ENCODE peak calls at places on chromosome 21, in six cellular contexts. R, N, W, I, T and L are unnamed samples.

GRCh38 chr21:25466470-25466869 is 140.8 kb downstream of the MRPL39 start:
- DNase-seq in R (no peak), N (no peak), W (no peak), I (no peak), T (no peak), L (no peak)

GRCh38 chr21:34034369-34035014 is 38.9 kb upstream of the MRPS6 start:
- DNase-seq in R (peak; percentile 43), N (no peak), W (no peak), I (no peak), T (no peak), L (no peak)

GRCh38 chr21:29248124-29248523 is 50.6 kb upstream of the BACH1 start:
- DNase-seq in R (no peak), N (no peak), W (no peak), I (no peak), T (no peak), L (no peak)

GRCh38 chr21:38256599-38257302 is at the start of gene KCNJ15:
- DNase-seq in R (no peak), N (no peak), W (no peak), I (no peak), T (no peak), L (no peak)

GRCh38 chr21:34846601-34847112 is 177.9 kb downstream of the CLIC6 start:
- DNase-seq in R (no peak), N (no peak), W (no peak), I (no peak), T (peak; percentile 61), L (no peak)

GRCh38 chr21:15441060-15441493 is 288.7 kb upstream of the USP25 start:
- DNase-seq in R (peak; percentile 99), N (no peak), W (no peak), I (no peak), T (no peak), L (no peak)

GRCh38 chr21:41361053-41361785 is 608 bp upstream of the MX2 start:
- DNase-seq in R (peak; percentile 62), N (no peak), W (no peak), I (no peak), T (no peak), L (no peak)

GRCh38 chr21:25717491-25718139 is 17.1 kb downstream of the ATP5PF start:
- DNase-seq in R (no peak), N (no peak), W (no peak), I (no peak), T (no peak), L (peak; percentile 77)

GRCh38 chr21:41141031-41141457 is 26.9 kb upstream of the BACE2 start:
- DNase-seq in R (no peak), N (no peak), W (no peak), I (no peak), T (no peak), L (no peak)

GRCh38 chr21:40769231-40769630 is 77.7 kb downstream of the DSCAM start:
- DNase-seq in R (no peak), N (no peak), W (no peak), I (no peak), T (no peak), L (no peak)

GRCh38 chr21:34908424-34909055 is 140.6 kb downstream of the RUNX1 start:
- DNase-seq in R (peak; percentile 90), N (no peak), W (no peak), I (no peak), T (no peak), L (peak; percentile 92)

GRCh38 chr21:29914326-29914725 is 25.5 kb downstream of the GRIK1 start:
- DNase-seq in R (no peak), N (no peak), W (no peak), I (no peak), T (no peak), L (no peak)

GRCh38 chr21:39938086-39938611 is 70.9 kb downstream of the PCP4 start:
- DNase-seq in R (no peak), N (no peak), W (no peak), I (no peak), T (no peak), L (no peak)

GRCh38 chr21:35190201-35190701 is 141.1 kb upstream of the RUNX1 start:
- DNase-seq in R (no peak), N (no peak), W (no peak), I (no peak), T (peak; percentile 58), L (no peak)

GRCh38 chr21:38853421-38853919 is 47.7 kb downstream of the ETS2 start:
- DNase-seq in R (peak; percentile 30), N (no peak), W (no peak), I (peak; percentile 37), T (peak; percentile 64), L (no peak)

GRCh38 chr21:20649231-20649630 is 349.0 kb upstream of the NCAM2 start:
- DNase-seq in R (no peak), N (no peak), W (no peak), I (no peak), T (no peak), L (no peak)

GRCh38 chr21:41766051-41766882 is 585 bp downstream of the RIPK4 start:
- DNase-seq in R (no peak), N (no peak), W (no peak), I (peak; percentile 75), T (no peak), L (no peak)

GRCh38 chr21:32605469-32605868 is 6.7 kb downstream of the CFAP298 start:
- DNase-seq in R (no peak), N (no peak), W (no peak), I (no peak), T (no peak), L (no peak)

GRCh38 chr21:42474043-42474831 is 21.8 kb downstream of the RSPH1 start:
- DNase-seq in R (peak; percentile 41), N (no peak), W (peak; percentile 27), I (no peak), T (peak; percentile 65), L (no peak)

GRCh38 chr21:21624674-21625073 is 626.5 kb downstream of the NCAM2 start:
- DNase-seq in R (no peak), N (no peak), W (no peak), I (no peak), T (no peak), L (no peak)

GRCh38 chr21:26448751-26449150 is 124.3 kb downstream of the CYYR1 start:
- DNase-seq in R (no peak), N (no peak), W (no peak), I (no peak), T (no peak), L (no peak)

GRCh38 chr21:41441546-41441945 is 15.5 kb downstream of the MX1 start:
- DNase-seq in R (no peak), N (no peak), W (no peak), I (no peak), T (no peak), L (no peak)

GRCh38 chr21:45856940-45857339 is 124.6 kb upstream of the COL6A1 start:
- DNase-seq in R (no peak), N (no peak), W (no peak), I (no peak), T (no peak), L (no peak)
- TF ChIP-seq ATF3 in R (no peak), N (no peak), W (no peak), I (no peak), T (no peak), L (no peak)

DNA sequence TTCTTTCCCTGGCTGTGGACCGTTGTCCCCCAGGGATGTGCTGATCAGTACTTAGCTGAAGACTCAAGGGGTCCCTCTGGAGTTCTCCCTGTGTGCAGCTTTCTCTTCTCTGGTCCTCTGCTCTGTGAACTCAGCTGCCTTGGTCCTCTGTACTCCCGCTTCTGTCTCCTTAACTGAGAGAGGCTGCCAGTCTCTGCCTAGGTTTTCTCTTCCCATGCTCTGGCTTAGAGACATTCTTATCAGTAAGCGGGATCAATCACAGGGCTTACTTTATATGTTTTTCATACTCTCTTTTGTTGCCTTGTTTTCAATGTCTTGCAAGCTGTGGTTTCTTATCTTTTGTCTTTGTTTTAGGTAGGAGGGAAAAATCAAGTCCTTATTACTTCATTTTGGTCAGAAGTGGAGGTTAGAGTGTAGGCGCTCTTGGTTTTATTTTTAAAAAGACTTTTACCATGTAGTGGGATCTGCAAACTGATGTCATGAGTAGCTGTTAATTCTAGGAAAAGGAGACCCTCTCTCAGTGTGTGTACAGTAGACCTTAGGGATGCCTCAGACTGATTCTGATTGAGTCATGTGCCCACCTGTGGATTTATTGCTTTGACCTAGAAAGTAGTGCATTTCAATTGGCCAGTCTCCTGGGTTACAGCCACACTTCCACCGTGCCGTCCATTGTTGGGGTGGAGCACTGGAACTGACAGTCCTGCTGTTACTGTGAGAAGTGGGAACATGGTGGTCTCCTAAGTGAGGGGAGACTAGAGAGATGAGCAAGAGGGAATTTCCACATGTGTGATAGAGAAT is 46.6 kb downstream of the TTC3 start:
- DNase-seq in R (peak; percentile 12), N (no peak), W (peak; percentile 37), I (no peak), T (no peak), L (peak; percentile 8)
- TF ChIP-seq ATF3 in R (no peak), N (no peak), W (no peak), I (no peak), T (no peak), L (no peak)

DNA sequence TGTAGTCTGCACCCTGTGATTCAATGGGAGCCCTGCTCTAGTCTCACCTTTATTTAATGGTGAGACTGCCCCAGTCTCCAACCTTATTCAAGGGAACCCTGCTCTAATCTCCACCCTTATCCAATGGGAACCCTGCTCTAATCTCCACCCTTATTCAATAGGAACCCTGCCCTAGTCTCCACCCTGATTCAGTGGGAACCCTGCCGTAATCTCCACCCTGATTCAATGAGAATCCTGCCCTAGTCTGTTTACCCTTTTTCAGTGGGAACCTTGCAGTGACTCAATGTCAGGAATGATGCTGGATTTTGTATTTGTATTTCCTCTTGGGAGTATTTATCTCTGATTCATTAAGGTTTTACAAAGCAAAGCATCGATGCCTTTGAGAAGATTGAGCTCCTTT is 39.5 kb downstream of the TRPM2 start:
- DNase-seq in R (no peak), N (no peak), W (no peak), I (no peak), T (no peak), L (no peak)
- TF ChIP-seq ATF3 in R (no peak), N (no peak), W (no peak), I (no peak), T (no peak), L (no peak)

GRCh38 chr21:46503922-46504539 is 45.3 kb downstream of the DIP2A start:
- DNase-seq in R (no peak), N (no peak), W (no peak), I (no peak), T (no peak), L (no peak)

GRCh38 chr21:46504681-46505080 is 46.0 kb downstream of the DIP2A start:
- DNase-seq in R (no peak), N (no peak), W (no peak), I (no peak), T (no peak), L (no peak)

GRCh38 chr21:46498335-46499050 is 39.8 kb downstream of the DIP2A start:
- DNase-seq in R (no peak), N (no peak), W (no peak), I (no peak), T (peak; percentile 29), L (no peak)

DNA sequence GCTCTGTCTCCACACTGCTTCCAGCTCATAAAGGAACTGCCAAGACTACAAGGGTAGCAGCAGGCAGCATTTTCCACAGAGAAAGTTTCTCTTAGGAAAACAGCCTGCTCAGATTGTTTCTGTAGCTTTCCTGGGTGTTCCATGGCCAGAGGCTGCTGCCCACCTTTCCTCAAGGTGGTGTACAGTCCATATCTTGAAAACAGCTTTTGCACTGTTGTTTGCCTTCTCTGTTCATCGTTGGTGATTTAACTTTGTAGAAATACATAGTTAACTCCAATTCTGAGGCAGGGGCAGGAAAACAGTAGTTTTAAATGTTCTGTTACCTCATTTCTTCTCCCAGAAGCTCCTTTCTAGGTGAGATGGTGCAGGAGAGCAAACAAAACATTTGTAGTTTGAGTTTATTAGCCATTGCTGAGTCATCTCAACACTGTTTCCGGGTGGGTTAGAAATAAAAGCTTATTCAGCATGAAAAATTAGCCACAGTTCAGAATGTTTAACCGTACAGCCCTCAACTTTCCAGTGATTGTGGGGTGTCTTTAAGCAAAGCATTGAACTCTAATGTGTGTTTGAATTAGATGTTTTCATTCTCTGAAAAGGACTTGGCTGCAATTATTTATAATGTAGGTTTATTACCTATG is 41.7 kb downstream of the DIP2A start:
- DNase-seq in R (peak; percentile 12), N (no peak), W (no peak), I (no peak), T (no peak), L (peak; percentile 61)
- TF ChIP-seq ATF3 in R (no peak), N (no peak), W (no peak), I (no peak), T (no peak), L (no peak)